ENCODE peak calls at places on chromosome X, in ten cellular contexts. W is prostate gland, Y is brain microvascular endothelial cell, E is HCT116, U is fibroblast of lung, O is cardiac muscle cell, R is adrenal gland, C is B cell, L is A549, F is WTC11. V is an unnamed sample.

GRCh38 chrX:134990475-134991473 is at the start of gene SMIM10:
- DNase-seq in Y (peak; percentile 66), F (peak; percentile 36), L (peak; percentile 5), W (peak; percentile 8), E (no peak), C (peak; percentile 37), O (peak; percentile 88), U (peak; percentile 79), R (peak; percentile 67), V (peak; percentile 1)

GRCh38 chrX:149275836-149276235 is 229.3 kb downstream of the IDS start:
- DNase-seq in O (no peak), R (no peak), F (no peak), C (no peak), L (no peak), Y (no peak), E (no peak), W (no peak), U (peak; percentile 4), V (no peak)

GRCh38 chrX:120125444-120125843 is 9.7 kb upstream of the RHOXF1 start:
- DNase-seq in L (no peak), E (no peak), R (peak; percentile 27), O (peak; percentile 9), W (no peak), F (no peak), Y (no peak), U (no peak), C (no peak), V (no peak)

GRCh38 chrX:57906790-57907189 is 3.5 kb downstream of the ZXDA start:
- DNase-seq in C (no peak), W (no peak), F (no peak), U (peak; percentile 80), E (no peak), O (peak; percentile 64), Y (peak; percentile 21), R (no peak), L (no peak), V (no peak)

GRCh38 chrX:22134681-22135080 is 102.6 kb downstream of the PHEX start:
- DNase-seq in O (peak; percentile 43), W (peak; percentile 11), E (no peak), Y (peak; percentile 70), U (peak; percentile 80), F (no peak), C (no peak), L (peak; percentile 48), R (no peak), V (no peak)

GRCh38 chrX:37872303-37872655 is 24.9 kb upstream of the DYNLT3 start:
- DNase-seq in U (no peak), F (no peak), R (no peak), O (no peak), E (no peak), Y (no peak), L (no peak), C (no peak), W (no peak), V (no peak)

GRCh38 chrX:105315301-105315700 is 94.8 kb upstream of the TEX13A start:
- DNase-seq in O (peak; percentile 23), F (no peak), R (no peak), C (no peak), L (no peak), W (no peak), Y (no peak), U (no peak), E (no peak), V (no peak)

GRCh38 chrX:46979340-46979739 is 67.1 kb downstream of the JADE3 start:
- DNase-seq in F (no peak), O (peak; percentile 65), U (peak; percentile 69), R (no peak), Y (peak; percentile 26), C (no peak), E (peak; percentile 13), W (no peak), L (peak; percentile 20), V (no peak)

GRCh38 chrX:138921031-138921430 is 209.5 kb upstream of the FGF13 start:
- DNase-seq in C (no peak), R (no peak), E (no peak), W (no peak), U (no peak), O (no peak), F (no peak), Y (no peak), L (no peak), V (no peak)

GRCh38 chrX:150036641-150037040 is 98.3 kb upstream of the EOLA2 start:
- DNase-seq in F (no peak), C (no peak), R (no peak), U (no peak), L (no peak), E (no peak), W (no peak), O (no peak), Y (no peak), V (no peak)

GRCh38 chrX:10769696-10770619 is 149.6 kb upstream of the MID1 start:
- DNase-seq in E (no peak), U (peak; percentile 49), L (no peak), R (no peak), F (no peak), O (peak; percentile 47), W (no peak), Y (peak; percentile 36), C (no peak), V (no peak)

GRCh38 chrX:54786972-54787371 is 11.1 kb downstream of the ITIH6 start:
- DNase-seq in C (peak; percentile 17), E (no peak), Y (no peak), L (peak; percentile 25), W (no peak), R (no peak), U (no peak), O (no peak), F (peak; percentile 44), V (peak; percentile 8)
- TF ChIP-seq CTCF in C (peak; percentile 7), E (peak; percentile 48), Y (peak; percentile 14), L (no peak), W (peak; percentile 6), R (no peak), U (no peak), O (no peak), F (no peak), V (peak; percentile 38)

GRCh38 chrX:133254666-133255065 is 36.5 kb upstream of the TFDP3 start:
- DNase-seq in L (no peak), Y (peak; percentile 12), O (no peak), C (no peak), U (peak; percentile 64), R (no peak), E (no peak), F (no peak), W (no peak), V (no peak)

GRCh38 chrX:133248177-133248576 is 30.0 kb upstream of the TFDP3 start:
- DNase-seq in U (no peak), O (no peak), R (no peak), E (no peak), F (no peak), L (no peak), C (no peak), W (no peak), Y (no peak), V (no peak)

GRCh38 chrX:133246921-133247320 is 28.8 kb upstream of the TFDP3 start:
- DNase-seq in C (no peak), U (no peak), R (no peak), Y (no peak), O (no peak), F (no peak), E (no peak), L (no peak), W (no peak), V (no peak)

GRCh38 chrX:133250184-133251080 is 32.3 kb upstream of the TFDP3 start:
- DNase-seq in F (no peak), W (no peak), O (peak; percentile 2), L (no peak), Y (no peak), C (no peak), R (no peak), E (no peak), U (no peak), V (no peak)

GRCh38 chrX:133249659-133250058 is 31.5 kb upstream of the TFDP3 start:
- DNase-seq in U (peak; percentile 14), O (peak; percentile 6), F (no peak), E (no peak), R (no peak), C (no peak), Y (no peak), W (no peak), L (peak; percentile 2), V (no peak)
- TF ChIP-seq CTCF in U (peak; percentile 6), O (no peak), F (no peak), E (no peak), R (no peak), C (no peak), Y (peak; percentile 10), W (no peak), L (no peak), V (no peak)

DNA sequence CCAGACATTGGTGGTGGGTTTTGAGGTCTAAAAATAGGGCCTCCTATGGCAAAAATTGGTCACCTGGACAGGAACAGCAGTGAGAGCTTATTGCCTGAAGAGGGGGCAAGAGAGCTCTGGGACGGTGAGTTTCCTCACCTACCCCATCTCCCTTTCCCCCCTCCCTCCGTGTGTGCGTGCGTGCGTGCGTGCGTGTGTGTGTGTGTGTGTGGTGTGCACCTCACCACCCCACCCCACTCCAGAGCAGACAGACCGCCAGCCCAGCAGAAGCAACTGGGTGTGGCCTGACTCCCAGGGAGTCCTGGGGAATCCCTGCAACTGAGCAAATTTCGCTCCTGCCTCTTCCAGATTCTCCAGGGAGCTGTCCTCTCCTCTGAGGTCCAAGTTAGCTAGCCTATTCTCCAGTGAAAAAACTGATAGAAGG is 44.7 kb downstream of the PRPS1 start:
- DNase-seq in U (peak; percentile 70), R (peak; percentile 68), Y (peak; percentile 80), L (peak; percentile 86), F (peak; percentile 54), C (peak; percentile 86), E (peak; percentile 63), W (peak; percentile 58), O (peak; percentile 90), V (peak; percentile 79)
- TF ChIP-seq CTCF in U (peak; percentile 65), R (peak; percentile 67), Y (peak; percentile 81), L (peak; percentile 56), F (peak; percentile 43), C (peak; percentile 65), E (peak; percentile 64), W (peak; percentile 84), O (peak; percentile 65), V (peak; percentile 58)

DNA sequence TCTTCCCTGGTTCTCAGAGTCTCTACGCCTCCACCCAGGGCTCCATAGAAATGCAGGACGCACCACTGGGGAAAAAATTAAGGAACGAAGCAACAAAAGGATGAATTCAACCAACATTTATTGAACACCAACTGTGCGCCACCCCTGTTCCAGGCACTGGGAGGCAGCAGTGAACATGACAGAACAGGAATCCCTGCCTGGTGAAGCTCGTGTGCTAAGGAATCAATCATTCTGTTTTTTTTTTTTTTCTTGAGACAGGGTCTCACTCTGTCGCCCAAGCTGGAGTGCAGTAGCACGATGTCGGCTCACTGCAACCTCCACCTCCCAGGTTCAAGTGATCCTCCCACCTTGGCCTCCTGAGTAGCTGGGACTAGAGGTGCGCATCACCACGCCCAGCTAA is 1.9 kb upstream of the FTSJ1 start:
- DNase-seq in Y (no peak), O (no peak), E (no peak), W (no peak), L (peak; percentile 31), C (no peak), U (no peak), F (peak; percentile 16), R (no peak), V (no peak)
- TF ChIP-seq CTCF in Y (peak; percentile 57), O (peak; percentile 28), E (peak; percentile 34), W (no peak), L (no peak), C (no peak), U (peak; percentile 45), F (no peak), R (no peak), V (no peak)